ENCODE peak calls at places on chromosome 18, in seven cellular contexts. M is K562, L is SK-N-SH, A is GM12891, I is HepG2, V is H1, O is GM12878. S is an unnamed sample.

GRCh38 chr18:36352384-36352783 is 54.9 kb downstream of the FHOD3 start:
- DNase-seq in O (no peak), L (no peak), V (no peak), I (no peak), M (no peak), A (no peak), S (no peak)

GRCh38 chr18:56076735-56077134 is 488.7 kb upstream of the TCF4 start:
- DNase-seq in O (no peak), A (no peak), L (no peak), V (no peak), M (no peak), I (no peak), S (no peak)

GRCh38 chr18:55290898-55291297 is 297.1 kb downstream of the TCF4 start:
- DNase-seq in V (no peak), O (no peak), A (no peak), I (no peak), L (no peak), M (no peak), S (no peak)

GRCh38 chr18:80167947-80168745 is 59.1 kb downstream of the ADNP2 start:
- DNase-seq in L (no peak), V (no peak), O (no peak), M (no peak), A (no peak), I (no peak), S (no peak)

GRCh38 chr18:21073180-21073579 is 38.4 kb downstream of the ROCK1 start:
- DNase-seq in A (no peak), L (no peak), V (no peak), I (no peak), O (no peak), M (no peak), S (no peak)

GRCh38 chr18:48294894-48295585 is 114.1 kb downstream of the ZBTB7C start:
- DNase-seq in M (no peak), L (peak), O (no peak), V (no peak), I (no peak), A (no peak), S (no peak)

GRCh38 chr18:78790511-78790910 is 189.1 kb upstream of the SALL3 start:
- DNase-seq in V (no peak), I (no peak), O (no peak), A (no peak), M (no peak), L (no peak), S (no peak)

GRCh38 chr18:46278481-46279465 is 174.6 kb downstream of the HAUS1 start:
- DNase-seq in M (no peak), V (no peak), I (no peak), A (no peak), L (no peak), O (no peak), S (no peak)

GRCh38 chr18:57715073-57715472 is 88.0 kb downstream of the ATP8B1 start:
- DNase-seq in V (no peak), O (no peak), I (no peak), M (no peak), A (no peak), L (no peak), S (no peak)

GRCh38 chr18:59697236-59697932 is at the start of gene CCBE1:
- DNase-seq in V (peak), M (peak), I (no peak), L (peak), O (no peak), A (peak), S (peak)

GRCh38 chr18:41881285-41881684 is 73.7 kb upstream of the PIK3C3 start:
- DNase-seq in I (no peak), A (no peak), M (no peak), L (no peak), V (no peak), O (no peak), S (no peak)

GRCh38 chr18:63936156-63936931 is 12.8 kb upstream of the HMSD start:
- DNase-seq in O (peak), I (peak), M (peak), V (peak), A (peak), L (peak), S (peak)

GRCh38 chr18:63928331-63928730 is 20.6 kb downstream of the SERPINB10 start:
- DNase-seq in I (no peak), M (no peak), L (no peak), O (no peak), A (no peak), V (no peak), S (no peak)

DNA sequence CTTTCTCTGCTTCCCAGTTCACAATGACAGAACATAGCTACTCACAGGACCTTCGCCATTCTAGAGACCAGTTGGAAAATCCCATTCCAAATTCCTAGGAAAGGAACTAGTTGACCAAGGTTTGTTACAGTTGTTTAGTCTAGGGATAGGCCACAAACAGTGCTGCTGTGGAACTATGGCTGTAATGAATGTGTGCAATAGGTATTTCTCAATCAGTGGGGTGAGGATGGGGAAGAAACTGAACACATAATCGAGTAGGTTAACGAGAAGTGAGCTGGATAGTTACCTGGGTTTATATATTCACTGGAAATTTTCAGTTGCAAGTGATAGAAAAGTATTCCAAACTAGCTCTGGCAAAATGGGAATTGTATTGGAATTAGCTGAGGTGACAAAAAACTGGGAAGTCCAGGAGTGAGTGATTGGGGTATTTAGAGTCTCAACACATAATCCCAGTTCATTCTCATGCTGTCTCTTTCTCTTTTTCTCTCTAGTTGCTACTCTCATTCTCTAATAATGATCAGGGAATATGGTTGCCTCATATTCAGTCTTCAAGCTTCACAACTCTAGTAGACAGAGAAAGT is 18.2 kb upstream of the HMSD start:
- DNase-seq in O (no peak), V (no peak), I (no peak), L (no peak), A (no peak), M (no peak), S (no peak)
- TF ChIP-seq POLR2AphosphoS5 in O (no peak), V (no peak), I (no peak), L (no peak), A (no peak), M (no peak), S (no peak)

GRCh38 chr18:23793985-23794867 is 105.0 kb downstream of the LAMA3 start:
- DNase-seq in M (no peak), I (no peak), A (no peak), O (no peak), L (no peak), V (no peak), S (no peak)

GRCh38 chr18:23798249-23798648 is 109.0 kb downstream of the LAMA3 start:
- DNase-seq in A (no peak), L (no peak), O (no peak), V (no peak), I (no peak), M (no peak), S (no peak)

GRCh38 chr18:23798824-23799223 is 109.6 kb downstream of the LAMA3 start:
- DNase-seq in A (no peak), O (no peak), L (no peak), V (no peak), I (no peak), M (no peak), S (no peak)

GRCh38 chr18:23793051-23793450 is 103.8 kb downstream of the LAMA3 start:
- DNase-seq in M (no peak), L (no peak), V (no peak), O (no peak), A (no peak), I (no peak), S (no peak)
- TF ChIP-seq TAF1 in M (no peak), L (no peak), V (no peak), O (no peak), A (no peak), I (no peak), S (no peak)

GRCh38 chr18:34709104-34709503 is 994 bp upstream of the DTNA start:
- DNase-seq in O (no peak), I (peak), M (no peak), V (no peak), L (no peak), A (no peak), S (no peak)
- TF ChIP-seq POLR2AphosphoS5 in O (no peak), I (no peak), M (no peak), V (no peak), L (no peak), A (no peak), S (no peak)

GRCh38 chr18:27856839-27857238 is 320.1 kb downstream of the CDH2 start:
- DNase-seq in M (no peak), I (no peak), O (no peak), V (no peak), A (no peak), L (no peak), S (no peak)

GRCh38 chr18:27862056-27862682 is 314.8 kb downstream of the CDH2 start:
- DNase-seq in M (no peak), L (peak), V (no peak), O (no peak), A (no peak), I (no peak), S (no peak)

GRCh38 chr18:27861539-27861938 is 315.4 kb downstream of the CDH2 start:
- DNase-seq in M (no peak), V (no peak), I (no peak), A (no peak), L (peak), O (no peak), S (no peak)

GRCh38 chr18:27860701-27861107 is 316.2 kb downstream of the CDH2 start:
- DNase-seq in O (peak), V (no peak), L (no peak), I (peak), A (no peak), M (no peak), S (no peak)

GRCh38 chr18:27860011-27860410 is 316.9 kb downstream of the CDH2 start:
- DNase-seq in O (no peak), L (no peak), V (no peak), A (no peak), M (no peak), I (no peak), S (no peak)
- TF ChIP-seq TAF1 in O (no peak), L (no peak), V (no peak), A (no peak), M (no peak), I (no peak), S (no peak)

DNA sequence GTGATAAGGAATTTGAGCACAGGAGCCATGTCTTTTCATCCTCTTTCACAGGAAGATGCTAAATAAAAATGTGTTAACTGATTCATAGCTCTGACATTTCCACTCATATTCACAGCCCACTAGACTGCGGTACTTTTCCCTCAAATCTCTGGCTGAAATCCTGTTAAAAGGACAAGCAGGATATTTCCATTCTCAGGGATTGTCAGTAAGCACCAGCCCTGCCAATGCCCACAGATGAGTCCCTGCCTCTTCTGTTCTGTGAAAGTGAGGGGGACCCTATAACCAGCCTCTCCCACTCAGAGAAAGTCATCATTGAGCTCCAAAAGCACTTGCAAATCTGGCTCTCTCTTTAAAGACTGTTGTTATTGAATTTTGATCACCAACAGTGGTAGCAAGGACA is 440.5 kb downstream of the SETBP1 start:
- DNase-seq in I (no peak), A (no peak), O (no peak), M (no peak), V (no peak), L (no peak), S (no peak)
- TF ChIP-seq POLR2AphosphoS5 in I (no peak), A (no peak), O (no peak), M (no peak), V (no peak), L (no peak), S (no peak)

S was measured in GM12892.